ENCODE peak calls at places on chromosomes 2 and 18, in eight cellular contexts. K is lower lobe of right lung; J is OCI-LY7; O is adipocyte; A is AG08396; T is fibroblast of mammary gland; U is activated effector memory CD4-positive, alpha-beta T cell treated with anti-CD3 and anti-CD28 coated beads, Interleukin-2, amount 50 U/mL, for 16 hours; G is stimulated activated CD8-positive, alpha-beta memory T cell treated with anti-CD3 and anti-CD28 coated beads, Interleukin-15, amount 100 ng/mL, for 1 hour. N is an unnamed sample.

GRCh38 chr2:20563833-20564232 is 87.1 kb downstream of the HS1BP3 start:
- DNase-seq in U (no peak), G (no peak), J (no peak), A (no peak), K (no peak), T (peak), O (no peak), N (peak)

GRCh38 chr2:190094471-190094870 is 31.9 kb upstream of the MSTN start:
- DNase-seq in U (no peak), K (no peak), G (no peak), O (no peak), T (peak), J (no peak), A (no peak), N (no peak)

GRCh38 chr18:14053661-14054060 is 78.6 kb downstream of the ZNF519 start:
- DNase-seq in U (no peak), K (no peak), J (no peak), O (no peak), T (no peak), G (no peak), A (no peak), N (no peak)

GRCh38 chr2:45343618-45344017 is 267.4 kb downstream of the SRBD1 start:
- DNase-seq in T (no peak), K (no peak), J (no peak), A (no peak), G (no peak), U (no peak), O (no peak), N (no peak)

GRCh38 chr2:44930274-44930826 is 11.2 kb upstream of the SIX3 start:
- DNase-seq in O (no peak), A (no peak), J (no peak), G (no peak), K (no peak), T (no peak), U (no peak), N (no peak)

GRCh38 chr2:183799761-183800160 is 675.5 kb downstream of the NUP35 start:
- DNase-seq in U (no peak), O (no peak), J (no peak), T (no peak), G (no peak), K (no peak), A (no peak), N (no peak)

GRCh38 chr2:230170532-230170931 is 49.3 kb downstream of the SP110 start:
- DNase-seq in O (no peak), G (no peak), A (no peak), K (no peak), U (no peak), J (no peak), T (no peak), N (no peak)

GRCh38 chr18:36934884-36935283 is 106.0 kb downstream of the KIAA1328 start:
- DNase-seq in A (no peak), U (no peak), T (peak), O (peak), K (no peak), J (no peak), G (no peak), N (peak)

GRCh38 chr2:237262838-237263771 is 150.9 kb downstream of the COL6A3 start:
- DNase-seq in U (no peak), K (no peak), J (no peak), O (peak), T (peak), G (no peak), A (no peak), N (no peak)

GRCh38 chr2:191804711-191805230 is 42.1 kb downstream of the CAVIN2 start:
- DNase-seq in J (no peak), K (no peak), G (no peak), A (no peak), U (no peak), O (no peak), T (peak), N (no peak)

GRCh38 chr2:224217962-224218347 is 178.9 kb upstream of the SERPINE2 start:
- DNase-seq in U (no peak), A (peak), K (no peak), G (no peak), J (no peak), O (peak), T (peak), N (peak)

GRCh38 chr2:171706152-171706803 is 19.0 kb downstream of the DYNC1I2 start:
- DNase-seq in T (peak), J (peak), G (no peak), A (no peak), U (no peak), O (peak), K (no peak), N (peak)

GRCh38 chr2:159249955-159250723 is 36.4 kb downstream of the WDSUB1 start:
- DNase-seq in T (peak), J (peak), U (no peak), O (peak), G (no peak), K (peak), A (peak), N (peak)

GRCh38 chr18:332007-332406 is 64.2 kb upstream of the THOC1 start:
- DNase-seq in U (no peak), A (no peak), J (no peak), O (no peak), K (peak), G (no peak), T (no peak), N (no peak)